ENCODE peak calls at places on chromosomes 6 and 20, in four cellular contexts. Q is adrenal gland, J is stomach, Y is foreskin fibroblast. D is an unnamed sample.

GRCh38 chr6:43771858-43772570 is 2.0 kb downstream of the VEGFA start:
- DNase-seq in Q (peak; percentile 86), J (peak; percentile 85), Y (peak; percentile 89), D (peak; percentile 76)

GRCh38 chr20:59137532-59137931 is 26.1 kb upstream of the ZNF831 start:
- DNase-seq in Q (no peak), J (no peak), Y (no peak), D (no peak)

GRCh38 chr6:18506387-18507017 is 119.4 kb downstream of the RNF144B start:
- DNase-seq in Q (no peak), J (no peak), Y (no peak), D (peak; percentile 45)

GRCh38 chr20:11401988-11402387 is 515.7 kb upstream of the BTBD3 start:
- DNase-seq in Q (no peak), J (no peak), Y (no peak), D (no peak)

GRCh38 chr6:44898296-44898930 is 429.7 kb upstream of the RUNX2 start:
- DNase-seq in Q (no peak), J (no peak), Y (peak; percentile 78), D (no peak)

GRCh38 chr20:37755665-37756064 is 61.8 kb downstream of the CTNNBL1 start:
- DNase-seq in Q (no peak), J (no peak), Y (peak; percentile 61), D (peak; percentile 38)

GRCh38 chr6:36873612-36874011 is 991 bp downstream of the PPIL1 start:
- DNase-seq in Q (no peak), J (no peak), Y (no peak), D (no peak)

GRCh38 chr6:51855310-51856082 is 231.9 kb downstream of the PKHD1 start:
- DNase-seq in Q (peak; percentile 35), J (no peak), Y (peak; percentile 25), D (peak; percentile 63)

GRCh38 chr6:8086755-8087306 is 15.5 kb downstream of the EEF1E1 start:
- DNase-seq in Q (no peak), J (no peak), Y (no peak), D (no peak)

GRCh38 chr6:145758086-145758485 is 22.8 kb upstream of the EPM2A start:
- DNase-seq in Q (no peak), J (no peak), Y (no peak), D (no peak)

GRCh38 chr20:1328680-1329330 is at the start of gene SDCBP2:
- DNase-seq in Q (no peak), J (peak; percentile 89), Y (no peak), D (no peak)

GRCh38 chr6:28659250-28659566 is 133.5 kb downstream of the GPX5 start:
- DNase-seq in Q (no peak), J (no peak), Y (no peak), D (no peak)

GRCh38 chr6:28658475-28659249 is 133.0 kb downstream of the GPX5 start:
- DNase-seq in Q (no peak), J (no peak), Y (no peak), D (no peak)

GRCh38 chr6:28656715-28657114 is 131.0 kb downstream of the GPX5 start:
- DNase-seq in Q (no peak), J (no peak), Y (no peak), D (no peak)

GRCh38 chr6:28657367-28657755 is 131.7 kb downstream of the GPX5 start:
- DNase-seq in Q (no peak), J (no peak), Y (peak; percentile 28), D (no peak)

GRCh38 chr6:28657756-28658465 is 132.2 kb downstream of the GPX5 start:
- DNase-seq in Q (peak; percentile 50), J (no peak), Y (peak; percentile 83), D (peak; percentile 61)
- H3K4me3 ChIP-seq in Q (no peak overlapping the region), J (peak overlapping the region; percentile 26), Y (peak overlapping the region; percentile 54), D (peak overlapping the region; percentile 70)

GRCh38 chr6:150767161-150767560 is 98.3 kb upstream of the MTHFD1L start:
- DNase-seq in Q (no peak), J (no peak), Y (no peak), D (no peak)
- H3K4me3 ChIP-seq in Q (no peak overlapping the region), J (no peak overlapping the region), Y (no peak overlapping the region), D (no peak overlapping the region)

DNA sequence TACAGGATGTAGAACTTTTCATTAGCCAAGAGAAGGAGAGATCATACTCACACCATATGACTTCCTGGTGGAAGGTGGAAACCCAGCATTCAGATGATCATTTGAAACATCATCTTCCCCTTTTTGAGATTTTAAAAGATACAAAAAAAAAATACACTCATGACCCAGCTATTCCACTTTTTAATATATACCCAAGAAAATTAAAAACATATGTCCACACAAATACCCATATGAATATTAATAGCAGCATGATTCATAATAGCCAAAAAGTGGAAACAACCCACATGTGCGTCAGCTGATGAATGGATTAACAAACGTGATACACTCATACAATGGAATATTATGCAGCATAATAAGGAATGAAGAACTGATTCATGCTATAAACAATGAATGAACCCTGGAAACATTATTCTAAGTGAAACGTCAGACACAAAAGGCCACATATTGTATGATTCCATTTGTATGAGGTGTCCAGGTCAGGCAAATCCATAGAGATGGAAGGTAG is 130.0 kb upstream of the SGK1 start:
- DNase-seq in Q (no peak), J (no peak), Y (peak; percentile 93), D (no peak)
- H3K4me3 ChIP-seq in Q (no peak overlapping the region), J (no peak overlapping the region), Y (no peak overlapping the region), D (no peak overlapping the region)

GRCh38 chr6:56250266-56250665 is 2.9 kb upstream of the COL21A1 start:
- DNase-seq in Q (no peak), J (no peak), Y (no peak), D (no peak)

GRCh38 chr6:56246544-56246940 is 838 bp downstream of the COL21A1 start:
- DNase-seq in Q (no peak), J (no peak), Y (peak; percentile 39), D (no peak)

GRCh38 chr6:56246941-56247653 is at the start of gene COL21A1:
- DNase-seq in Q (no peak), J (no peak), Y (peak; percentile 73), D (no peak)

GRCh38 chr6:56245903-56246351 is 1.5 kb downstream of the COL21A1 start:
- DNase-seq in Q (no peak), J (no peak), Y (peak; percentile 91), D (no peak)

GRCh38 chr6:56247654-56248122 is 308 bp upstream of the COL21A1 start:
- DNase-seq in Q (no peak), J (no peak), Y (no peak), D (no peak)
- H3K4me3 ChIP-seq in Q (no peak overlapping the region), J (peak overlapping the region; percentile 49), Y (peak overlapping the region; percentile 50), D (no peak overlapping the region)

DNA sequence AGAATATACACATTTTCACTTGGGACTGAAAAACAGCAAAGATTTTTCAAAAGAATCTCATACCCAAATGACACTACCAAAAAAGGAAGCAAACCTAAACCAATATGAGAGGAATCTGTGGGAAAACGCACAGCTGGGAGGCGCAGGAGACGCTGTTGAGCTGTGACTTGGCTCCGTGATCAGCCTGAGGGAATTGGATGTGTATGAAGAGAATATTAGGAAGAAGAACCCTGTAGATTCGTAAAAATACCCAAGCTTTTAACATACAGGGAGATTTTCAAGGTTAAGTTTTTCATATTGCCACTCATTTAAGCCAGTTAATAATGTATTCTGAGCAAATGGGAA is 36.8 kb downstream of the GMPR start:
- DNase-seq in Q (no peak), J (no peak), Y (no peak), D (no peak)
- H3K4me3 ChIP-seq in Q (no peak overlapping the region), J (no peak overlapping the region), Y (no peak overlapping the region), D (no peak overlapping the region)

DNA sequence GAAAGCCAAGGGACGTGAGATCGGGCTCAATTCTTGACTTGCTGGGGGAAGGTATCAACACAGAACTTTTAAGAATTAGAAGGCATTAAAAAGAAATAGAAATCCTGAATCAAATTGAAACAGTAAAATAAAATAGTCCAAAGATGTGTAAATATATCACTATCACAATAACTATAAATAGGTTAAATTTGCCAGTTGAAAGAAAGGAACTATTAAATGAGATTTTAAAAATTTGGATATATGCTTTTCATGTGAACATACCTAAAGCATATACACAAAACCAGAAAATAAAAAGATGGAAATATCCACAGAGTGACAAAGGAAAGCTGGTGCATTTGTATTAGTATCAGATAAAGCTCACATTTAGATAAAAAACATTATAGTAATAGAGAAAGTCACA is 152.4 kb upstream of the ESR1 start:
- DNase-seq in Q (no peak), J (no peak), Y (no peak), D (no peak)
- H3K4me3 ChIP-seq in Q (no peak overlapping the region), J (no peak overlapping the region), Y (no peak overlapping the region), D (no peak overlapping the region)

DNA sequence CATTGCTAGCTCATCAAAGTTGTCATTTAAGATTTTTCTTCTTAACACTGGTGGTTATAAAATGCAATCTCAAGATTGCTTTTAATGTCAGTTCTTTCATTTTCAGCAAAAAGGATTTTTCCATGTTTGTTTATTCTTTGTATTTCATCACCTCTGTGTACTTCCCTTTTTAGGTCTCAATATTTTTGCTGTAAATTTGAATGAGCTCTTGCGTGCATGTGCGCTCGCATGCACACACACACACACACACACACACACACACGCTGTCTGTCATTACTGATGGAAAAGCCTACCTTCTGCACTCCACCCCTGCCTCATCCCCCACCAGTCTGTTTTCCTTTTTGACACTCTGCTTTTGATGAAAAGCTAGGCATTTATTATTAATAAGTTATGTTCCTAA is 85.3 kb upstream of the FYN start:
- DNase-seq in Q (no peak), J (no peak), Y (no peak), D (no peak)
- H3K4me3 ChIP-seq in Q (no peak overlapping the region), J (no peak overlapping the region), Y (no peak overlapping the region), D (no peak overlapping the region)

GRCh38 chr6:111871207-111871606 is 2.0 kb downstream of the FYN start:
- DNase-seq in Q (no peak), J (no peak), Y (peak; percentile 11), D (no peak)

GRCh38 chr6:111871725-111872520 is 1.3 kb downstream of the FYN start:
- DNase-seq in Q (peak; percentile 2), J (no peak), Y (peak; percentile 66), D (peak; percentile 64)

GRCh38 chr6:111872521-111873177 is 603 bp downstream of the FYN start:
- DNase-seq in Q (no peak), J (no peak), Y (peak; percentile 80), D (peak; percentile 62)

GRCh38 chr6:111870751-111871064 is 2.5 kb downstream of the FYN start:
- DNase-seq in Q (no peak), J (no peak), Y (no peak), D (no peak)

DNA sequence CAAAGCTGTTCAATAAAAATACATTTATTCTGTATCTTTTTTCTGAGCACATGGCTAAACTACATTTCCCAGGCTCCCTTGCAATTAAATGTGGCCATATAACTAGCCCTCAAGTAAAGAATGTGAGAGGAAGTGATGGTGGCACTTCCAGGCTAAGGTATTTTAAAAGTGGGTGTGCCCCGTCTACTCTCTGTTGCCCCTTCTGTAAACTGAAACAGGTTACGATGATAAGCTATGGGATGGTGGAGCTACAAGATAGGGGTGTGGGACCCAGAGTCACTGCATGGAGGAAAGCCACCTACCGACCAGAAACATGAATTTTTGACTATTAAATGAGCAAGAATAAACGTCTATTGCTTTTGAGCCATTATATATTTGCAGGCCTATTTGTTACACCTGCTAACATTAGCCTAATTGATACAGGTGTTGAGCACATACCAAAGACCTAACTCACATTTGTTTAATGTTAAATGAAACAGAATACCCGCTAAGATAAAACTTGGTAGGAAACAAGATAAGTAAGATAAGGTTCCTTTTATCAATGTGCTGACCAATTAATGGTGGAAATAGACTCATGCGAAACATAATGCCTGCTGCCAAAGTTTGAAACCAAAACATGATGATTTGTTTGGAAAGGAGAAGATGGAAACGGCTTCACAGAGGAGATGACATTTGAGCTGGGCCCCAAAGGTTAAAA is 3.0 kb downstream of the FYN start:
- DNase-seq in Q (no peak), J (no peak), Y (no peak), D (no peak)
- H3K4me3 ChIP-seq in Q (no peak overlapping the region), J (no peak overlapping the region), Y (no peak overlapping the region), D (peak overlapping the region; percentile 87)

D was measured in BE2C.